ENCODE peak calls at places on chromosomes 12 and 14, in ten cellular contexts. One of them, this sample, is unnamed.

GRCh38 chr12:113370923-113371682 is 12.7 kb downstream of the PLBD2 start:
- DNase-seq in cardiac muscle cell: no peak
- DNase-seq in HCT116: no peak
- DNase-seq in epithelial cell of esophagus: no peak
- DNase-seq in WERI-Rb-1: no peak
- DNase-seq in AG04450: no peak
- DNase-seq in astrocyte of the spinal cord: no peak
- DNase-seq in foreskin fibroblast: no peak
- DNase-seq in lower leg skin: no peak
- DNase-seq in Calu3: no peak
- DNase-seq in this sample: no peak

GRCh38 chr12:42382013-42382696 is 56.2 kb downstream of the PPHLN1 start:
- DNase-seq in cardiac muscle cell: peak; percentile 71
- DNase-seq in HCT116: no peak
- DNase-seq in epithelial cell of esophagus: peak; percentile 57
- DNase-seq in WERI-Rb-1: no peak
- DNase-seq in AG04450: no peak
- DNase-seq in astrocyte of the spinal cord: no peak
- DNase-seq in foreskin fibroblast: peak; percentile 31
- DNase-seq in lower leg skin: no peak
- DNase-seq in Calu3: no peak
- DNase-seq in this sample: no peak

GRCh38 chr12:127984386-127985055 is 282.4 kb upstream of the TMEM132C start:
- DNase-seq in cardiac muscle cell: no peak
- DNase-seq in HCT116: no peak
- DNase-seq in epithelial cell of esophagus: no peak
- DNase-seq in WERI-Rb-1: no peak
- DNase-seq in AG04450: no peak
- DNase-seq in astrocyte of the spinal cord: peak; percentile 55
- DNase-seq in foreskin fibroblast: no peak
- DNase-seq in lower leg skin: no peak
- DNase-seq in Calu3: no peak
- DNase-seq in this sample: no peak

GRCh38 chr14:75702606-75703261 is 41.7 kb downstream of the TTLL5 start:
- DNase-seq in cardiac muscle cell: peak; percentile 73
- DNase-seq in HCT116: no peak
- DNase-seq in epithelial cell of esophagus: no peak
- DNase-seq in WERI-Rb-1: no peak
- DNase-seq in AG04450: no peak
- DNase-seq in astrocyte of the spinal cord: peak; percentile 62
- DNase-seq in foreskin fibroblast: peak; percentile 9
- DNase-seq in lower leg skin: no peak
- DNase-seq in Calu3: no peak
- DNase-seq in this sample: no peak

GRCh38 chr12:106287364-106287763 is 15.2 kb upstream of the TCP11L2 start:
- DNase-seq in cardiac muscle cell: no peak
- DNase-seq in HCT116: no peak
- DNase-seq in epithelial cell of esophagus: no peak
- DNase-seq in WERI-Rb-1: no peak
- DNase-seq in AG04450: no peak
- DNase-seq in astrocyte of the spinal cord: peak; percentile 52
- DNase-seq in foreskin fibroblast: no peak
- DNase-seq in lower leg skin: no peak
- DNase-seq in Calu3: no peak
- DNase-seq in this sample: no peak

GRCh38 chr14:75980856-75981255 is 939 bp downstream of the TGFB3 start:
- DNase-seq in cardiac muscle cell: peak; percentile 40
- DNase-seq in HCT116: no peak
- DNase-seq in epithelial cell of esophagus: peak; percentile 37
- DNase-seq in WERI-Rb-1: no peak
- DNase-seq in AG04450: no peak
- DNase-seq in astrocyte of the spinal cord: no peak
- DNase-seq in foreskin fibroblast: peak; percentile 20
- DNase-seq in lower leg skin: no peak
- DNase-seq in Calu3: no peak
- DNase-seq in this sample: no peak

GRCh38 chr14:19823765-19824164 is 20.2 kb downstream of the OR4N2 start:
- DNase-seq in cardiac muscle cell: no peak
- DNase-seq in HCT116: no peak
- DNase-seq in epithelial cell of esophagus: peak; percentile 0
- DNase-seq in WERI-Rb-1: no peak
- DNase-seq in AG04450: no peak
- DNase-seq in astrocyte of the spinal cord: no peak
- DNase-seq in foreskin fibroblast: no peak
- DNase-seq in lower leg skin: no peak
- DNase-seq in Calu3: no peak
- DNase-seq in this sample: no peak

GRCh38 chr12:80142640-80143039 is 43.3 kb downstream of the OTOGL start:
- DNase-seq in cardiac muscle cell: no peak
- DNase-seq in HCT116: no peak
- DNase-seq in epithelial cell of esophagus: no peak
- DNase-seq in WERI-Rb-1: no peak
- DNase-seq in AG04450: no peak
- DNase-seq in astrocyte of the spinal cord: no peak
- DNase-seq in foreskin fibroblast: no peak
- DNase-seq in lower leg skin: no peak
- DNase-seq in Calu3: no peak
- DNase-seq in this sample: no peak

GRCh38 chr12:108670066-108670631 is 36.5 kb upstream of the SELPLG start:
- DNase-seq in cardiac muscle cell: no peak
- DNase-seq in HCT116: no peak
- DNase-seq in epithelial cell of esophagus: no peak
- DNase-seq in WERI-Rb-1: no peak
- DNase-seq in AG04450: no peak
- DNase-seq in astrocyte of the spinal cord: no peak
- DNase-seq in foreskin fibroblast: no peak
- DNase-seq in lower leg skin: no peak
- DNase-seq in Calu3: no peak
- DNase-seq in this sample: no peak

GRCh38 chr12:108672054-108672453 is 38.4 kb upstream of the SELPLG start:
- DNase-seq in cardiac muscle cell: no peak
- DNase-seq in HCT116: no peak
- DNase-seq in epithelial cell of esophagus: no peak
- DNase-seq in WERI-Rb-1: no peak
- DNase-seq in AG04450: no peak
- DNase-seq in astrocyte of the spinal cord: no peak
- DNase-seq in foreskin fibroblast: no peak
- DNase-seq in lower leg skin: no peak
- DNase-seq in Calu3: no peak
- DNase-seq in this sample: no peak

GRCh38 chr12:108667349-108667748 is 33.7 kb upstream of the SELPLG start:
- DNase-seq in cardiac muscle cell: no peak
- DNase-seq in HCT116: no peak
- DNase-seq in epithelial cell of esophagus: no peak
- DNase-seq in WERI-Rb-1: no peak
- DNase-seq in AG04450: no peak
- DNase-seq in astrocyte of the spinal cord: no peak
- DNase-seq in foreskin fibroblast: no peak
- DNase-seq in lower leg skin: no peak
- DNase-seq in Calu3: no peak
- DNase-seq in this sample: no peak

GRCh38 chr12:108668532-108668931 is 34.8 kb upstream of the SELPLG start:
- DNase-seq in cardiac muscle cell: peak; percentile 70
- DNase-seq in HCT116: no peak
- DNase-seq in epithelial cell of esophagus: no peak
- DNase-seq in WERI-Rb-1: no peak
- DNase-seq in AG04450: no peak
- DNase-seq in astrocyte of the spinal cord: no peak
- DNase-seq in foreskin fibroblast: peak; percentile 78
- DNase-seq in lower leg skin: no peak
- DNase-seq in Calu3: no peak
- DNase-seq in this sample: no peak

DNA sequence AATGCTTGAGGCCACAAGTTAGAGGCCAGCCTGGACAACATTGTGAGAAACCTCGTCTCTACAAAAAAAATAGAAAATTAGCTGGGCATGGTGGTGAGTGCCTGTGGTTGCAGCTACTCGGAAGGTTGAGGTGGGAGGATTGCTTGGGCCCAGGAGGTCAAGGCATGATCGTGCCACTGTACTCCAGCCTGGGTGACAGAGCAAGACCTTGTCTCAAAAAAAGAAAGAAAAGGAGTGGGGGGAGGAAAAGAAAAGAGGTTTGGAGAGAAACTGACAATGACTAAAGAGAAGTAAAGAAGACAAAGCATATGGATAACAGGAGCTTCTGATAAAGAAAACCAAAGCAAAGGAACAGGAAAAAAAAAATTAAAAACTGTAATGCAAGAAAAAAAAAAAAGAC is 37.4 kb upstream of the SELPLG start:
- DNase-seq in cardiac muscle cell: no peak
- DNase-seq in HCT116: no peak
- DNase-seq in epithelial cell of esophagus: no peak
- DNase-seq in WERI-Rb-1: no peak
- DNase-seq in AG04450: no peak
- DNase-seq in astrocyte of the spinal cord: no peak
- DNase-seq in foreskin fibroblast: no peak
- DNase-seq in lower leg skin: no peak
- DNase-seq in Calu3: no peak
- DNase-seq in this sample: no peak
- TF ChIP-seq CTCF in cardiac muscle cell: no peak
- TF ChIP-seq CTCF in HCT116: no peak
- TF ChIP-seq CTCF in epithelial cell of esophagus: no peak
- TF ChIP-seq CTCF in WERI-Rb-1: no peak
- TF ChIP-seq CTCF in AG04450: no peak
- TF ChIP-seq CTCF in astrocyte of the spinal cord: no peak
- TF ChIP-seq CTCF in foreskin fibroblast: no peak
- TF ChIP-seq CTCF in lower leg skin: no peak
- TF ChIP-seq CTCF in Calu3: no peak
- TF ChIP-seq CTCF in this sample: no peak

GRCh38 chr12:52212701-52213540 is 20.1 kb upstream of the KRT7 start:
- DNase-seq in cardiac muscle cell: no peak
- DNase-seq in HCT116: no peak
- DNase-seq in epithelial cell of esophagus: no peak
- DNase-seq in WERI-Rb-1: no peak
- DNase-seq in AG04450: no peak
- DNase-seq in astrocyte of the spinal cord: no peak
- DNase-seq in foreskin fibroblast: no peak
- DNase-seq in lower leg skin: peak; percentile 81
- DNase-seq in Calu3: no peak
- DNase-seq in this sample: no peak

GRCh38 chr12:52216107-52216506 is 16.9 kb upstream of the KRT7 start:
- DNase-seq in cardiac muscle cell: no peak
- DNase-seq in HCT116: no peak
- DNase-seq in epithelial cell of esophagus: no peak
- DNase-seq in WERI-Rb-1: no peak
- DNase-seq in AG04450: no peak
- DNase-seq in astrocyte of the spinal cord: no peak
- DNase-seq in foreskin fibroblast: no peak
- DNase-seq in lower leg skin: no peak
- DNase-seq in Calu3: no peak
- DNase-seq in this sample: no peak

GRCh38 chr12:52215587-52216031 is 17.4 kb upstream of the KRT7 start:
- DNase-seq in cardiac muscle cell: peak; percentile 47
- DNase-seq in HCT116: peak; percentile 64
- DNase-seq in epithelial cell of esophagus: peak; percentile 92
- DNase-seq in WERI-Rb-1: no peak
- DNase-seq in AG04450: no peak
- DNase-seq in astrocyte of the spinal cord: peak; percentile 60
- DNase-seq in foreskin fibroblast: peak; percentile 52
- DNase-seq in lower leg skin: peak; percentile 86
- DNase-seq in Calu3: peak; percentile 83
- DNase-seq in this sample: no peak

GRCh38 chr12:52213541-52214420 is 19.3 kb upstream of the KRT7 start:
- DNase-seq in cardiac muscle cell: peak; percentile 82
- DNase-seq in HCT116: peak; percentile 82
- DNase-seq in epithelial cell of esophagus: peak; percentile 78
- DNase-seq in WERI-Rb-1: peak; percentile 88
- DNase-seq in AG04450: peak; percentile 61
- DNase-seq in astrocyte of the spinal cord: peak; percentile 77
- DNase-seq in foreskin fibroblast: peak; percentile 93
- DNase-seq in lower leg skin: peak; percentile 94
- DNase-seq in Calu3: peak; percentile 93
- DNase-seq in this sample: peak; percentile 94

GRCh38 chr12:52214421-52214802 is 18.6 kb upstream of the KRT7 start:
- DNase-seq in cardiac muscle cell: no peak
- DNase-seq in HCT116: no peak
- DNase-seq in epithelial cell of esophagus: no peak
- DNase-seq in WERI-Rb-1: no peak
- DNase-seq in AG04450: no peak
- DNase-seq in astrocyte of the spinal cord: no peak
- DNase-seq in foreskin fibroblast: no peak
- DNase-seq in lower leg skin: peak; percentile 82
- DNase-seq in Calu3: peak; percentile 58
- DNase-seq in this sample: no peak
- TF ChIP-seq CTCF in cardiac muscle cell: no peak
- TF ChIP-seq CTCF in HCT116: no peak
- TF ChIP-seq CTCF in epithelial cell of esophagus: no peak
- TF ChIP-seq CTCF in WERI-Rb-1: peak; percentile 21
- TF ChIP-seq CTCF in AG04450: no peak
- TF ChIP-seq CTCF in astrocyte of the spinal cord: no peak
- TF ChIP-seq CTCF in foreskin fibroblast: no peak
- TF ChIP-seq CTCF in lower leg skin: no peak
- TF ChIP-seq CTCF in Calu3: no peak
- TF ChIP-seq CTCF in this sample: no peak

DNA sequence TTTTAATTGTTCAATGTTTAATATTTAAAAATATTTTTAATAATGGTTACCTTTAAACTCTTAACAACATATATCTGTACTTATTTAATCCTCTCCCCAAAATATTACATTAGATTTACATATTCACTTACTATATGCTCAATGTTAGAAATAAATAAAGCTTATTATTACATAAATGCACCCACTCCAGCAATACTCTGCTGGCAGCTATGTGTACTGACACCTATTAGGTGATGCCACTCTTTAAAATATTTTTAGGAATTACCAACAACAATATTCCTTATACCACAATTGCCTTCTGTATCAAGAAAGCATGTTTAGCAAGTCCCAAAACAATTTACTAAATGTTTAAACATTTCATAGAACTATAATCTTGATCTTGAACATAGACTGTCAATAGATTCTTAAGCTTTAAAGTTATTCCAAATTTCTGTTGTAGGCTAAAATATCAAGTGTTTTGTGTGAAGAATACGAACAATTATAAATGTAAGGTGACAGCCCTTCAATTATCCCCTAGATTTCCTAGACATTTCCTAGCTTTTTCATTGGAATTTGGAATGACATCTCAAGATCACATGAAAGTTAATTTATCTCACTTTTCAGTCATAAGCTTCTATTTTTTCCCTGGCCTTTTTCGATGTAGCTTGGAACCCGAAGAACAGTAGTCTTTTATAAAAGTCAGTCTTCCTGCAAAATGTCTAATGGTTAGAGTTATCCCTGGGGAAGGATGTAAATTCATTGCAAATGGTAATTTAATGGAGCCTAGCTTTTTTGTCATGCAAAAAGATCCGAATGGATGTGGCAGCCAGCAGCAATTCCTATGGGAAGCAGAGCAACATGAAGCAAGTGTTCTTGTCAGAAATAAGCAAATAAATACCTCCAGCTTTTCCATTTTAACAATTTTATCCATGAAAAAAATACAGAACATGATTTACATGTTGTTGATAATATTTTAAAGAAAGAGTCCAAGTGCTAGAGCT is 907.5 kb upstream of the ATXN7L3B start:
- DNase-seq in cardiac muscle cell: no peak
- DNase-seq in HCT116: no peak
- DNase-seq in epithelial cell of esophagus: no peak
- DNase-seq in WERI-Rb-1: no peak
- DNase-seq in AG04450: no peak
- DNase-seq in astrocyte of the spinal cord: no peak
- DNase-seq in foreskin fibroblast: no peak
- DNase-seq in lower leg skin: no peak
- DNase-seq in Calu3: no peak
- DNase-seq in this sample: no peak
- TF ChIP-seq CTCF in cardiac muscle cell: no peak
- TF ChIP-seq CTCF in HCT116: no peak
- TF ChIP-seq CTCF in epithelial cell of esophagus: no peak
- TF ChIP-seq CTCF in WERI-Rb-1: no peak
- TF ChIP-seq CTCF in AG04450: no peak
- TF ChIP-seq CTCF in astrocyte of the spinal cord: no peak
- TF ChIP-seq CTCF in foreskin fibroblast: no peak
- TF ChIP-seq CTCF in lower leg skin: no peak
- TF ChIP-seq CTCF in Calu3: no peak
- TF ChIP-seq CTCF in this sample: peak; percentile 12

GRCh38 chr12:102736328-102736727 is 180.7 kb downstream of the PAH start:
- DNase-seq in cardiac muscle cell: no peak
- DNase-seq in HCT116: no peak
- DNase-seq in epithelial cell of esophagus: no peak
- DNase-seq in WERI-Rb-1: no peak
- DNase-seq in AG04450: no peak
- DNase-seq in astrocyte of the spinal cord: no peak
- DNase-seq in foreskin fibroblast: no peak
- DNase-seq in lower leg skin: no peak
- DNase-seq in Calu3: no peak
- DNase-seq in this sample: no peak

GRCh38 chr12:102741196-102741595 is 175.8 kb downstream of the PAH start:
- DNase-seq in cardiac muscle cell: no peak
- DNase-seq in HCT116: no peak
- DNase-seq in epithelial cell of esophagus: no peak
- DNase-seq in WERI-Rb-1: no peak
- DNase-seq in AG04450: no peak
- DNase-seq in astrocyte of the spinal cord: no peak
- DNase-seq in foreskin fibroblast: no peak
- DNase-seq in lower leg skin: no peak
- DNase-seq in Calu3: no peak
- DNase-seq in this sample: no peak

GRCh38 chr12:102735104-102735503 is 181.9 kb downstream of the PAH start:
- DNase-seq in cardiac muscle cell: no peak
- DNase-seq in HCT116: no peak
- DNase-seq in epithelial cell of esophagus: no peak
- DNase-seq in WERI-Rb-1: no peak
- DNase-seq in AG04450: no peak
- DNase-seq in astrocyte of the spinal cord: no peak
- DNase-seq in foreskin fibroblast: no peak
- DNase-seq in lower leg skin: no peak
- DNase-seq in Calu3: no peak
- DNase-seq in this sample: no peak

DNA sequence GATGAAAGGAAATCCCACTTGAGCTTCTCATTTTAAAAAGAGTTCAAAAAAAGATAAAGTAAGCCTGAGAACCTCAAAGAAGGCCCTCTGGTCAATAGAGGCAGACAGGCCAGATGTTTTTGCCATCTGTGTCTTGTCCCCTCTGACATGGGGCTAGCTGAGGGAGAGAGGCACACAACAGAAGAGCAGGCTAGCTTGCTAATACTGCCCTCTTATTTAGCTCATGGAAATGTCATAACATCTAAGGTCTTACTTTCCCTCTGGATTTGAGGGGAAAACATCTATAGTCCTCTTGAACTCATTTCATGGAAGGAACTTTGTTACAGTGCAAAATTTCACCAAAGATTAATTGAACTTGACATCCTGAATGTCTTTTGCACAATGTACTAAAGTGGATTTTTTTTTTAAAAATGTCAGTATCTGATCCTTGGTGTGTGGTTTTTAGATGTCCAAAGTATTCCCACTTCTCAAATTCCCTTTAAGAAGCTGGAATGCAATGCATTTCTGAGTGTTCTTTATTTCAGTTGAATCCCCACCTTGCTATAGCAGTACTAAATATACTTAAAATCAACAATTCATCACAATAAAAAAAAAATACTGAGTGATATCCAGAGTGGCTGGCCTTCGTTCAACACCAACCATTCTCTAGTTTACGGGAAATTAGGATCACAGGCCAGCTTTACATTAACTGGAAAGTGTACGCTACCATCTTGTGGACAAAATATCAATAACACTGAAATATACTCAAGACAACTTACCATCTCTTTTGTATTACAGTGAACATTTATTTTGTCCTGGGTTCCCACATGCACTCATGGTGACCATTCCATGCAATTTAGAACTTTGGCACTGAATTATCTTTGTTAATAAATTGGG is 176.6 kb downstream of the PAH start:
- DNase-seq in cardiac muscle cell: peak; percentile 47
- DNase-seq in HCT116: peak; percentile 13
- DNase-seq in epithelial cell of esophagus: peak; percentile 32
- DNase-seq in WERI-Rb-1: no peak
- DNase-seq in AG04450: no peak
- DNase-seq in astrocyte of the spinal cord: peak; percentile 35
- DNase-seq in foreskin fibroblast: peak; percentile 54
- DNase-seq in lower leg skin: no peak
- DNase-seq in Calu3: no peak
- DNase-seq in this sample: no peak
- TF ChIP-seq CTCF in cardiac muscle cell: peak; percentile 11
- TF ChIP-seq CTCF in HCT116: peak; percentile 37
- TF ChIP-seq CTCF in epithelial cell of esophagus: peak; percentile 26
- TF ChIP-seq CTCF in WERI-Rb-1: peak; percentile 20
- TF ChIP-seq CTCF in AG04450: peak; percentile 17
- TF ChIP-seq CTCF in astrocyte of the spinal cord: no peak
- TF ChIP-seq CTCF in foreskin fibroblast: no peak
- TF ChIP-seq CTCF in lower leg skin: no peak
- TF ChIP-seq CTCF in Calu3: no peak
- TF ChIP-seq CTCF in this sample: peak; percentile 26

This sample was measured in glutamatergic neuron.